ENCODE peak calls at places on chromosomes 13 and 19, in six cellular contexts. B is central memory CD4-positive, alpha-beta T cell; O is B cell; T is NCI-H1092; E is GM19239; L is breast epithelium. D is an unnamed sample.
A peak's percentile ranks its signal among the peaks of the same experiment; 100 is the strongest.

GRCh38 chr13:28584873-28585317 is 74.0 kb upstream of the POMP start:
- DNase-seq in B (no peak), O (no peak), T (no peak), E (no peak), L (no peak), D (no peak)

GRCh38 chr19:21082011-21082975 is at the start of gene ZNF714:
- DNase-seq in B (peak; percentile 77), O (peak; percentile 87), T (peak; percentile 73), E (peak; percentile 66), L (peak; percentile 93), D (peak; percentile 91)

GRCh38 chr13:98675837-98676236 is 76.6 kb downstream of the SLC15A1 start:
- DNase-seq in B (no peak), O (no peak), T (no peak), E (no peak), L (no peak), D (no peak)

GRCh38 chr13:79435549-79435948 is 29.5 kb upstream of the RBM26 start:
- DNase-seq in B (no peak), O (no peak), T (no peak), E (no peak), L (no peak), D (no peak)

GRCh38 chr13:37540228-37540627 is 58.3 kb downstream of the POSTN start:
- DNase-seq in B (no peak), O (no peak), T (no peak), E (no peak), L (no peak), D (no peak)

GRCh38 chr13:102267191-102267590 is 134.7 kb downstream of the FGF14 start:
- DNase-seq in B (no peak), O (no peak), T (no peak), E (no peak), L (no peak), D (no peak)

GRCh38 chr19:45250832-45251451 is at the start of gene MARK4:
- DNase-seq in B (peak; percentile 33), O (peak; percentile 84), T (no peak), E (peak; percentile 94), L (no peak), D (no peak)

GRCh38 chr13:32316030-32316344 is 679 bp downstream of the BRCA2 start:
- DNase-seq in B (no peak), O (no peak), T (peak; percentile 34), E (peak; percentile 24), L (no peak), D (no peak)

GRCh38 chr19:2302319-2303208 is 5.4 kb downstream of the LINGO3 start:
- DNase-seq in B (no peak), O (peak; percentile 80), T (no peak), E (no peak), L (no peak), D (no peak)

GRCh38 chr19:39752795-39753194 is 15.0 kb upstream of the CLC start:
- DNase-seq in B (no peak), O (no peak), T (no peak), E (no peak), L (no peak), D (no peak)

GRCh38 chr19:39870171-39870971 is 24.2 kb upstream of the FBL start:
- DNase-seq in B (no peak), O (no peak), T (peak; percentile 26), E (no peak), L (no peak), D (no peak)

GRCh38 chr13:80924596-80924995 is 583.7 kb upstream of the SPRY2 start:
- DNase-seq in B (no peak), O (no peak), T (no peak), E (no peak), L (no peak), D (no peak)

GRCh38 chr13:46158983-46159382 is 23.0 kb downstream of the LCP1 start:
- DNase-seq in B (no peak), O (no peak), T (no peak), E (no peak), L (no peak), D (no peak)